ENCODE peak calls at places on chromosomes 13 and 19, in six cellular contexts. X is H1, R is K562, U is GM12878, A is SK-N-SH, G is HepG2. T is an unnamed sample.

GRCh38 chr13:84655677-84656076 is 773.4 kb upstream of the SLITRK1 start:
- DNase-seq in X (no peak), R (no peak), U (no peak), A (no peak), G (no peak), T (no peak)

GRCh38 chr13:44686478-44687071 is 110.4 kb upstream of the TSC22D1 start:
- DNase-seq in X (no peak), R (no peak), U (no peak), A (no peak), G (no peak), T (no peak)

GRCh38 chr13:76707360-76707759 is 178.8 kb downstream of the KCTD12 start:
- DNase-seq in X (no peak), R (no peak), U (no peak), A (no peak), G (no peak), T (no peak)

GRCh38 chr13:25882732-25883357 is 169.0 kb downstream of the SHISA2 start:
- DNase-seq in X (no peak), R (no peak), U (no peak), A (peak), G (no peak), T (no peak)

GRCh38 chr13:77701305-77701704 is 3.8 kb downstream of the SLAIN1 start:
- DNase-seq in X (no peak), R (no peak), U (no peak), A (no peak), G (no peak), T (no peak)

GRCh38 chr19:44590245-44591059 is 22.9 kb upstream of the IGSF23 start:
- DNase-seq in X (no peak), R (no peak), U (no peak), A (no peak), G (no peak), T (no peak)

GRCh38 chr19:55581828-55582223 is 1.2 kb upstream of the ZNF579 start:
- DNase-seq in X (no peak), R (no peak), U (no peak), A (no peak), G (peak), T (no peak)

GRCh38 chr13:51552027-51552426 is 32.2 kb upstream of the WDFY2 start:
- DNase-seq in X (no peak), R (no peak), U (no peak), A (no peak), G (no peak), T (no peak)

GRCh38 chr13:41428155-41428554 is 29.2 kb upstream of the RGCC start:
- DNase-seq in X (peak), R (no peak), U (no peak), A (peak), G (no peak), T (no peak)

GRCh38 chr19:2032296-2032941 is 16.9 kb upstream of the BTBD2 start:
- DNase-seq in X (peak), R (no peak), U (no peak), A (peak), G (no peak), T (peak)

GRCh38 chr19:2022289-2022688 is 6.8 kb upstream of the BTBD2 start:
- DNase-seq in X (no peak), R (no peak), U (no peak), A (no peak), G (no peak), T (no peak)

GRCh38 chr19:2021453-2022140 is 6.1 kb upstream of the BTBD2 start:
- DNase-seq in X (no peak), R (no peak), U (no peak), A (no peak), G (no peak), T (no peak)

GRCh38 chr19:2026770-2027169 is 11.3 kb upstream of the BTBD2 start:
- DNase-seq in X (no peak), R (no peak), U (no peak), A (no peak), G (no peak), T (no peak)

DNA sequence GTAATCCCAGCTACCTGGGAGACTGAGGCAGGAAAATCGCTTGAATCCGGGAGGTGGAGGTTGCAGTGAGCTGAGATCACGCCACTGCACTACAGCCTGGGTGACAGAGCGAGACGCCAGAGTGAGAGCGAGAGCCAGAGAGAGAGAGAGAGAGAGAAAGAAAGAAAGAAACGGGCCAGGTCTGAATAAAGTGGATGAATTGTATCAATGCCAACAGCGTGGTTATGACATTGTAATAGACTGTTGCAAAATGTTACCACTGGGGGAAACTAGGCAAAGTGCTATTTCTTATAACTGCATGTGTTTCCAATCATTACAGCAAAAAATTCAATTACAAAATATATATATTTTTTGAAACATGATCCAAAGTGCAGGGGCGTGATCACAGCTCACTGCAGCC is 11.8 kb upstream of the BTBD2 start:
- DNase-seq in X (no peak), R (no peak), U (no peak), A (no peak), G (no peak), T (no peak)
- TF ChIP-seq GABPA in X (no peak), R (no peak), U (no peak), A (no peak), G (no peak), T (no peak)

GRCh38 chr13:53411443-53411842 is 382.8 kb downstream of the OLFM4 start:
- DNase-seq in X (no peak), R (no peak), U (no peak), A (peak), G (no peak), T (no peak)
- TF ChIP-seq GABPA in X (no peak), R (no peak), U (no peak), A (no peak), G (no peak), T (no peak)

DNA sequence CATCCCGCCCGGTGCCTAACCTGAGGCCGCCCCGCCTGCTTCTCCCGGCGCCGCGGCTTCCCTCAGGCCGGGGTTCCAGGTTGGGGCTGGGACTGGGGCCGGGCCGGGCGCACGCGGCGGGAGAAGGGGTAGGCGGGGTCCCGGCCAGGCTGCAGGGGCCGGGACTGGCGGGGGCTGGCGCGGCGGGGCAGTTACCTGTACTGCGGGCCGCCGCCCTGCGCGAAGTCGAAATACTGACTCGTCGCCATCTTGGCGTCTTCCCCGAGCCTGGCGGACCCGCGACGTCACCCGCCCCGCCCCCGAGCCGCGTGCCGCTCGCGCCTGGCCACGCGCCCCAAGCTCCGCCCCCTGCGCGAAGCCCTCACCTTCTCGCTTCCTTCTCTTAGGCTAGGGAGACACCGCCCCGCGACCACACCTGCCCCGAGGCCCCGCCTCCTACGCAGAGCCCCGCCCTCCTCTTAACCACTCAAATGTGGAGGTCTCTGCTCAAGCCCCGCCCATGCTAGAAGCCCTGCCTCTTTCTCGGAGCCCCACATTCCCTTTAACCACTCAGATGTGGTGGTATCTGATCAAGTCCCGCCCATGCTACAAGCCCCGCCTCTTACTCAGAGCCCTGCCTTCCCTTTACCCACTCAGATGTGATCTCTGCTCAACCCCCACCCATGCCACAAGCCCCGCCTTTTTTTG is at the start of gene ZFR2:
- DNase-seq in X (peak), R (peak), U (no peak), A (peak), G (no peak), T (no peak)
- TF ChIP-seq GABPA in X (no peak), R (no peak), U (no peak), A (no peak), G (no peak), T (no peak)

DNA sequence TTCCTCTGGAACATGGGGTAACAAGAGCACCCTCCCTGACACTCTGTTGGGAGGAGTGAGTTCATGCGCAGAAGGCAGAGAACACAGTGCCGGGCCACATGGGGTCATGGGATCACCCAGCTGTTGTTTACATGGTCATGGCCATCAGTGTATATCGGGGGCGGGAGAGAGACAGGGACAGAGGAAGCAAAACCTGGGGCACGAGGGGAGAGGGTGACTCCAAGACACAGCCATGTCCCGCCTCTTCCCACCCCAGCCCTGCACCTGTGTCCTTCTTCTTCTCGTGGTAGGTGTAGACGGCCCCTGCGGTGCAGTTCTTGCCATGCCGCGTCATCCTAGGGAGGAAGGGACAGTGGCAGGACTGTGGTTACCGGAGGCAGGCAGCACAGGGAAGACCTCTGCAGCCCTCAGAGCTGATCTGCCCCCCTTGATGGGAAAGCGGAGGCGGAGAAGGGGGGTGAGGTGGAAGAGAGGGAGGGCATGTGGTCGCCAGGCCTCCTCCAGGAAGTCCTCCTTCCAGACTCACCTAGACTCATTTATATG is 19.9 kb downstream of the NOSIP start:
- DNase-seq in X (no peak), R (peak), U (no peak), A (no peak), G (no peak), T (peak)
- TF ChIP-seq GABPA in X (no peak), R (no peak), U (no peak), A (no peak), G (no peak), T (no peak)

GRCh38 chr13:27024062-27024461 is 147.5 kb downstream of the USP12 start:
- DNase-seq in X (no peak), R (no peak), U (no peak), A (no peak), G (no peak), T (no peak)
- TF ChIP-seq GABPA in X (no peak), R (no peak), U (no peak), A (no peak), G (no peak), T (no peak)

GRCh38 chr19:2252481-2253105 is 3.5 kb downstream of the AMH start:
- DNase-seq in X (no peak), R (no peak), U (no peak), A (peak), G (no peak), T (no peak)
- TF ChIP-seq GABPA in X (no peak), R (no peak), U (no peak), A (no peak), G (no peak), T (no peak)

GRCh38 chr13:90498096-90498495 is 849.4 kb upstream of the MIR17HG start:
- DNase-seq in X (no peak), R (no peak), U (no peak), A (no peak), G (no peak), T (no peak)
- TF ChIP-seq GABPA in X (no peak), R (no peak), U (no peak), A (no peak), G (no peak), T (no peak)

GRCh38 chr13:39407786-39408185 is 195.2 kb downstream of the LHFPL6 start:
- DNase-seq in X (no peak), R (no peak), U (no peak), A (no peak), G (no peak), T (no peak)

GRCh38 chr13:39407138-39407537 is 195.9 kb downstream of the LHFPL6 start:
- DNase-seq in X (no peak), R (no peak), U (no peak), A (no peak), G (no peak), T (no peak)

GRCh38 chr13:39406688-39407087 is 196.3 kb downstream of the LHFPL6 start:
- DNase-seq in X (no peak), R (peak), U (peak), A (no peak), G (no peak), T (no peak)

GRCh38 chr13:39405596-39405995 is 197.4 kb downstream of the LHFPL6 start:
- DNase-seq in X (no peak), R (no peak), U (no peak), A (no peak), G (no peak), T (no peak)

DNA sequence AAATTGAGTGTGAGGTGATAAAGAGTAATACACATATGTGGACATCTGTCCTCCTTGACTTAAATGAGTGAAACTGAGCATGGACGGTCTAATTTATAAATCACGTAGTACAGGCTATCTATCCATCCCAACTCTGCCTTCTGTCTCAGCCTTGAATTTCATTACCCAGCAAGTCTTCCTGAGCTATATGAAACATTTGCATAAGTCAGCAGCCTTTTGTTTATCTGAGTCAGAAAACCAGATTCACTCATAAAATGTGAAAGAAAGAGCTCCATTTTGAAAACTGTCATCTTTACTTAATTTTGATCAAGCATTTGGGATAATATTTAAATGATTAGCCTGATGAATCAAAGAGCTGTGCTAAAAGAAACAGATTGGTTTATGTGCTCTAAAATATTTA is 197.9 kb downstream of the LHFPL6 start:
- DNase-seq in X (no peak), R (no peak), U (no peak), A (no peak), G (no peak), T (no peak)
- TF ChIP-seq GABPA in X (no peak), R (no peak), U (no peak), A (no peak), G (no peak), T (no peak)

GRCh38 chr19:48490980-48491792 is 20.4 kb downstream of the LMTK3 start:
- DNase-seq in X (peak), R (peak), U (no peak), A (peak), G (no peak), T (no peak)
- TF ChIP-seq GABPA in X (no peak), R (no peak), U (no peak), A (no peak), G (no peak), T (no peak)

T was measured in HL-60.